ENCODE peak calls at places on chromosome 15, in ten cellular contexts. Y is left ventricle myocardium inferior, Q is NCI-H2081, K is fibroblast of lung, S is AG08395, J is HEK293T, G is AG09319, O is cardiac muscle cell, H is AML-193, B is NCI-H1092 treated with DMSO at 0.1 percent for 48 hours. I is an unnamed sample.

GRCh38 chr15:71575474-71576045 is 234.8 kb upstream of the NR2E3 start:
- DNase-seq in Y (no peak), Q (peak; percentile 21), K (peak; percentile 46), S (peak; percentile 40), J (no peak), G (no peak), O (peak; percentile 32), H (peak; percentile 14), B (no peak), I (no peak)

GRCh38 chr15:68431037-68431791 is 749 bp downstream of the ITGA11 start:
- DNase-seq in Y (peak; percentile 59), Q (no peak), K (no peak), S (peak; percentile 45), J (no peak), G (no peak), O (peak; percentile 33), H (no peak), B (no peak), I (no peak)

GRCh38 chr15:75640483-75641175 is 605 bp upstream of the IMP3 start:
- DNase-seq in Y (peak; percentile 38), Q (peak; percentile 75), K (peak; percentile 70), S (no peak), J (no peak), G (no peak), O (peak; percentile 69), H (peak; percentile 58), B (peak; percentile 71), I (no peak)

GRCh38 chr15:47439146-47439869 is 278.0 kb upstream of the SEMA6D start:
- DNase-seq in Y (no peak), Q (no peak), K (peak; percentile 65), S (peak; percentile 40), J (no peak), G (no peak), O (no peak), H (no peak), B (no peak), I (no peak)

GRCh38 chr15:74262635-74263034 is 26.5 kb downstream of the CCDC33 start:
- DNase-seq in Y (no peak), Q (peak; percentile 65), K (no peak), S (no peak), J (no peak), G (no peak), O (no peak), H (no peak), B (peak; percentile 13), I (no peak)

GRCh38 chr15:43943511-43943910 is 116.7 kb downstream of the WDR76 start:
- DNase-seq in Y (no peak), Q (no peak), K (peak; percentile 23), S (peak; percentile 45), J (no peak), G (peak; percentile 27), O (peak; percentile 37), H (no peak), B (no peak), I (no peak)

GRCh38 chr15:25677719-25678497 is 185.2 kb downstream of the ATP10A start:
- DNase-seq in Y (no peak), Q (no peak), K (no peak), S (no peak), J (no peak), G (no peak), O (no peak), H (no peak), B (no peak), I (no peak)

GRCh38 chr15:99957642-99958013 is 224.4 kb upstream of the LYSMD4 start:
- DNase-seq in Y (no peak), Q (no peak), K (no peak), S (no peak), J (no peak), G (no peak), O (no peak), H (no peak), B (no peak), I (no peak)

GRCh38 chr15:78236491-78236890 is 2.1 kb upstream of the ACSBG1 start:
- DNase-seq in Y (no peak), Q (no peak), K (no peak), S (no peak), J (no peak), G (no peak), O (no peak), H (no peak), B (no peak), I (no peak)

GRCh38 chr15:83155937-83156336 is 48.5 kb downstream of the TM6SF1 start:
- DNase-seq in Y (no peak), Q (no peak), K (no peak), S (no peak), J (no peak), G (no peak), O (no peak), H (no peak), B (no peak), I (no peak)

GRCh38 chr15:58398053-58398452 is 33.7 kb upstream of the LIPC start:
- DNase-seq in Y (no peak), Q (no peak), K (no peak), S (no peak), J (no peak), G (no peak), O (no peak), H (no peak), B (no peak), I (no peak)

GRCh38 chr15:43249699-43250203 is 17.0 kb downstream of the TGM5 start:
- DNase-seq in Y (no peak), Q (no peak), K (peak; percentile 50), S (peak; percentile 77), J (no peak), G (peak; percentile 24), O (peak; percentile 75), H (peak; percentile 97), B (no peak), I (no peak)

GRCh38 chr15:41937568-41937923 is 34.8 kb downstream of the EHD4 start:
- DNase-seq in Y (no peak), Q (no peak), K (no peak), S (no peak), J (no peak), G (no peak), O (no peak), H (no peak), B (no peak), I (no peak)

GRCh38 chr15:66484539-66485112 is 12.9 kb downstream of the SNAPC5 start:
- DNase-seq in Y (no peak), Q (peak; percentile 75), K (no peak), S (no peak), J (no peak), G (no peak), O (no peak), H (no peak), B (peak; percentile 26), I (no peak)

GRCh38 chr15:32723171-32723948 is 5.6 kb downstream of the GREM1 start:
- DNase-seq in Y (no peak), Q (no peak), K (no peak), S (no peak), J (no peak), G (no peak), O (no peak), H (no peak), B (no peak), I (no peak)

GRCh38 chr15:87777054-87777498 is 479.5 kb downstream of the NTRK3 start:
- DNase-seq in Y (no peak), Q (no peak), K (peak; percentile 69), S (peak; percentile 85), J (no peak), G (peak; percentile 61), O (peak; percentile 42), H (no peak), B (no peak), I (no peak)

GRCh38 chr15:88648357-88649214 is 9.8 kb downstream of the ISG20 start:
- DNase-seq in Y (no peak), Q (no peak), K (peak; percentile 22), S (no peak), J (no peak), G (no peak), O (no peak), H (no peak), B (no peak), I (no peak)

GRCh38 chr15:82643992-82644391 is 3.2 kb downstream of the CPEB1 start:
- DNase-seq in Y (no peak), Q (no peak), K (no peak), S (no peak), J (peak; percentile 30), G (no peak), O (no peak), H (no peak), B (no peak), I (no peak)

GRCh38 chr15:29942144-29942543 is 119.9 kb upstream of the TJP1 start:
- DNase-seq in Y (no peak), Q (no peak), K (no peak), S (peak; percentile 18), J (no peak), G (no peak), O (no peak), H (no peak), B (peak; percentile 8), I (no peak)

GRCh38 chr15:88542342-88542733 is 4.1 kb downstream of the DET1 start:
- DNase-seq in Y (no peak), Q (no peak), K (no peak), S (no peak), J (no peak), G (no peak), O (peak; percentile 65), H (no peak), B (no peak), I (no peak)

GRCh38 chr15:55224892-55225291 is 28.2 kb upstream of the RSL24D1 start:
- DNase-seq in Y (no peak), Q (no peak), K (no peak), S (no peak), J (no peak), G (no peak), O (no peak), H (peak; percentile 80), B (no peak), I (no peak)

GRCh38 chr15:91627473-91628309 is 225.8 kb upstream of the SLCO3A1 start:
- DNase-seq in Y (peak; percentile 67), Q (no peak), K (peak; percentile 74), S (peak; percentile 62), J (no peak), G (no peak), O (peak; percentile 2), H (no peak), B (no peak), I (no peak)

GRCh38 chr15:85463273-85463937 is 83.0 kb downstream of the AKAP13 start:
- DNase-seq in Y (no peak), Q (no peak), K (no peak), S (no peak), J (no peak), G (no peak), O (no peak), H (no peak), B (no peak), I (no peak)